ENCODE peak calls at places on chromosomes 12 and 14, in six cellular contexts. One of them, this sample, is unnamed.

GRCh38 chr14:22283000-22283399 is 306.0 kb downstream of the DAD1 start:
- DNase-seq in brain microvascular endothelial cell: no peak
- DNase-seq in Peyer's patch: no peak
- DNase-seq in stomach: no peak
- DNase-seq in heart right ventricle: no peak
- DNase-seq in cardiac muscle cell: no peak
- DNase-seq in this sample: no peak

GRCh38 chr12:68462799-68463198 is 130.6 kb upstream of the MDM1 start:
- DNase-seq in brain microvascular endothelial cell: no peak
- DNase-seq in Peyer's patch: no peak
- DNase-seq in stomach: no peak
- DNase-seq in heart right ventricle: no peak
- DNase-seq in cardiac muscle cell: no peak
- DNase-seq in this sample: no peak

GRCh38 chr14:24311837-24312615 is 724 bp downstream of the LTB4R start:
- DNase-seq in brain microvascular endothelial cell: no peak
- DNase-seq in Peyer's patch: no peak
- DNase-seq in stomach: no peak
- DNase-seq in heart right ventricle: no peak
- DNase-seq in cardiac muscle cell: peak; percentile 23
- DNase-seq in this sample: no peak

GRCh38 chr14:23387916-23388882 is 11.4 kb downstream of the CMTM5 start:
- DNase-seq in brain microvascular endothelial cell: no peak
- DNase-seq in Peyer's patch: no peak
- DNase-seq in stomach: no peak
- DNase-seq in heart right ventricle: no peak
- DNase-seq in cardiac muscle cell: no peak
- DNase-seq in this sample: no peak

GRCh38 chr14:36522972-36523685 is 3.1 kb upstream of the NKX2-1 start:
- DNase-seq in brain microvascular endothelial cell: no peak
- DNase-seq in Peyer's patch: no peak
- DNase-seq in stomach: no peak
- DNase-seq in heart right ventricle: no peak
- DNase-seq in cardiac muscle cell: no peak
- DNase-seq in this sample: no peak

GRCh38 chr12:389138-390096 is at the start of gene KDM5A:
- DNase-seq in brain microvascular endothelial cell: peak; percentile 88
- DNase-seq in Peyer's patch: peak; percentile 85
- DNase-seq in stomach: peak; percentile 92
- DNase-seq in heart right ventricle: peak; percentile 93
- DNase-seq in cardiac muscle cell: peak; percentile 96
- DNase-seq in this sample: peak; percentile 81

GRCh38 chr12:49008943-49009342 is 9.6 kb downstream of the PRKAG1 start:
- DNase-seq in brain microvascular endothelial cell: no peak
- DNase-seq in Peyer's patch: no peak
- DNase-seq in stomach: no peak
- DNase-seq in heart right ventricle: no peak
- DNase-seq in cardiac muscle cell: no peak
- DNase-seq in this sample: no peak

GRCh38 chr12:85206543-85206942 is 73.5 kb upstream of the ALX1 start:
- DNase-seq in brain microvascular endothelial cell: no peak
- DNase-seq in Peyer's patch: no peak
- DNase-seq in stomach: no peak
- DNase-seq in heart right ventricle: no peak
- DNase-seq in cardiac muscle cell: no peak
- DNase-seq in this sample: no peak

GRCh38 chr12:113930249-113930648 is 35.9 kb downstream of the RBM19 start:
- DNase-seq in brain microvascular endothelial cell: no peak
- DNase-seq in Peyer's patch: no peak
- DNase-seq in stomach: no peak
- DNase-seq in heart right ventricle: no peak
- DNase-seq in cardiac muscle cell: no peak
- DNase-seq in this sample: no peak

GRCh38 chr12:20125259-20125919 is 242.9 kb upstream of the PDE3A start:
- DNase-seq in brain microvascular endothelial cell: no peak
- DNase-seq in Peyer's patch: no peak
- DNase-seq in stomach: no peak
- DNase-seq in heart right ventricle: no peak
- DNase-seq in cardiac muscle cell: peak; percentile 77
- DNase-seq in this sample: no peak

GRCh38 chr12:17108877-17109520 is 503.0 kb upstream of the LMO3 start:
- DNase-seq in brain microvascular endothelial cell: no peak
- DNase-seq in Peyer's patch: no peak
- DNase-seq in stomach: no peak
- DNase-seq in heart right ventricle: no peak
- DNase-seq in cardiac muscle cell: no peak
- DNase-seq in this sample: no peak

GRCh38 chr12:79725987-79726386 is 35.2 kb upstream of the PAWR start:
- DNase-seq in brain microvascular endothelial cell: peak; percentile 39
- DNase-seq in Peyer's patch: no peak
- DNase-seq in stomach: no peak
- DNase-seq in heart right ventricle: no peak
- DNase-seq in cardiac muscle cell: peak; percentile 61
- DNase-seq in this sample: no peak

GRCh38 chr12:14443531-14443930 is 78.0 kb downstream of the ATF7IP start:
- DNase-seq in brain microvascular endothelial cell: no peak
- DNase-seq in Peyer's patch: no peak
- DNase-seq in stomach: no peak
- DNase-seq in heart right ventricle: no peak
- DNase-seq in cardiac muscle cell: peak; percentile 31
- DNase-seq in this sample: no peak

GRCh38 chr12:13386269-13387039 is 189.9 kb downstream of the EMP1 start:
- DNase-seq in brain microvascular endothelial cell: no peak
- DNase-seq in Peyer's patch: no peak
- DNase-seq in stomach: no peak
- DNase-seq in heart right ventricle: no peak
- DNase-seq in cardiac muscle cell: no peak
- DNase-seq in this sample: no peak

GRCh38 chr14:97625512-97625911 is 828.3 kb downstream of the VRK1 start:
- DNase-seq in brain microvascular endothelial cell: no peak
- DNase-seq in Peyer's patch: no peak
- DNase-seq in stomach: no peak
- DNase-seq in heart right ventricle: no peak
- DNase-seq in cardiac muscle cell: no peak
- DNase-seq in this sample: no peak

GRCh38 chr14:49895480-49895879 is 2.6 kb downstream of the ARF6 start:
- DNase-seq in brain microvascular endothelial cell: no peak
- DNase-seq in Peyer's patch: no peak
- DNase-seq in stomach: no peak
- DNase-seq in heart right ventricle: no peak
- DNase-seq in cardiac muscle cell: no peak
- DNase-seq in this sample: no peak

GRCh38 chr12:77120156-77120555 is 54.8 kb upstream of the E2F7 start:
- DNase-seq in brain microvascular endothelial cell: peak; percentile 69
- DNase-seq in Peyer's patch: no peak
- DNase-seq in stomach: no peak
- DNase-seq in heart right ventricle: no peak
- DNase-seq in cardiac muscle cell: peak; percentile 25
- DNase-seq in this sample: no peak

GRCh38 chr12:44076892-44077291 is 241.0 kb downstream of the TMEM117 start:
- DNase-seq in brain microvascular endothelial cell: no peak
- DNase-seq in Peyer's patch: no peak
- DNase-seq in stomach: no peak
- DNase-seq in heart right ventricle: no peak
- DNase-seq in cardiac muscle cell: no peak
- DNase-seq in this sample: no peak

GRCh38 chr12:68140576-68140975 is 19.0 kb downstream of the IFNG start:
- DNase-seq in brain microvascular endothelial cell: no peak
- DNase-seq in Peyer's patch: no peak
- DNase-seq in stomach: no peak
- DNase-seq in heart right ventricle: no peak
- DNase-seq in cardiac muscle cell: no peak
- DNase-seq in this sample: no peak

GRCh38 chr14:51119411-51120051 is 24.6 kb upstream of the TRIM9 start:
- DNase-seq in brain microvascular endothelial cell: no peak
- DNase-seq in Peyer's patch: no peak
- DNase-seq in stomach: no peak
- DNase-seq in heart right ventricle: no peak
- DNase-seq in cardiac muscle cell: no peak
- DNase-seq in this sample: no peak

GRCh38 chr14:78700236-78700635 is 530.1 kb downstream of the NRXN3 start:
- DNase-seq in brain microvascular endothelial cell: no peak
- DNase-seq in Peyer's patch: no peak
- DNase-seq in stomach: no peak
- DNase-seq in heart right ventricle: no peak
- DNase-seq in cardiac muscle cell: no peak
- DNase-seq in this sample: no peak

GRCh38 chr14:35122696-35123387 is 490 bp downstream of the PRORP start:
- DNase-seq in brain microvascular endothelial cell: peak; percentile 2
- DNase-seq in Peyer's patch: no peak
- DNase-seq in stomach: no peak
- DNase-seq in heart right ventricle: no peak
- DNase-seq in cardiac muscle cell: peak; percentile 52
- DNase-seq in this sample: no peak

GRCh38 chr14:98977451-98977850 is 294.5 kb downstream of the BCL11B start:
- DNase-seq in brain microvascular endothelial cell: no peak
- DNase-seq in Peyer's patch: no peak
- DNase-seq in stomach: no peak
- DNase-seq in heart right ventricle: no peak
- DNase-seq in cardiac muscle cell: no peak
- DNase-seq in this sample: no peak

GRCh38 chr12:131391399-131391798 is 319.5 kb upstream of the SFSWAP start:
- DNase-seq in brain microvascular endothelial cell: no peak
- DNase-seq in Peyer's patch: no peak
- DNase-seq in stomach: no peak
- DNase-seq in heart right ventricle: no peak
- DNase-seq in cardiac muscle cell: no peak
- DNase-seq in this sample: no peak

GRCh38 chr14:20539906-20540305 is 20.9 kb downstream of the RNASE9 start:
- DNase-seq in brain microvascular endothelial cell: no peak
- DNase-seq in Peyer's patch: no peak
- DNase-seq in stomach: no peak
- DNase-seq in heart right ventricle: no peak
- DNase-seq in cardiac muscle cell: no peak
- DNase-seq in this sample: no peak

GRCh38 chr12:96434107-96434506 is 33.9 kb upstream of the CDK17 start:
- DNase-seq in brain microvascular endothelial cell: peak; percentile 97
- DNase-seq in Peyer's patch: peak; percentile 79
- DNase-seq in stomach: no peak
- DNase-seq in heart right ventricle: no peak
- DNase-seq in cardiac muscle cell: peak; percentile 87
- DNase-seq in this sample: peak; percentile 61

GRCh38 chr14:35532783-35533356 is 1.1 kb upstream of the INSM2 start:
- DNase-seq in brain microvascular endothelial cell: no peak
- DNase-seq in Peyer's patch: no peak
- DNase-seq in stomach: no peak
- DNase-seq in heart right ventricle: no peak
- DNase-seq in cardiac muscle cell: no peak
- DNase-seq in this sample: no peak

GRCh38 chr14:75751291-75751690 is 90.2 kb downstream of the TTLL5 start:
- DNase-seq in brain microvascular endothelial cell: peak; percentile 22
- DNase-seq in Peyer's patch: no peak
- DNase-seq in stomach: no peak
- DNase-seq in heart right ventricle: no peak
- DNase-seq in cardiac muscle cell: peak; percentile 67
- DNase-seq in this sample: no peak

GRCh38 chr14:102933618-102934231 is 11.3 kb downstream of the AMN start:
- DNase-seq in brain microvascular endothelial cell: no peak
- DNase-seq in Peyer's patch: no peak
- DNase-seq in stomach: no peak
- DNase-seq in heart right ventricle: no peak
- DNase-seq in cardiac muscle cell: no peak
- DNase-seq in this sample: no peak

GRCh38 chr12:5745251-5745888 is 199.7 kb downstream of the ANO2 start:
- DNase-seq in brain microvascular endothelial cell: peak; percentile 56
- DNase-seq in Peyer's patch: peak; percentile 25
- DNase-seq in stomach: peak; percentile 71
- DNase-seq in heart right ventricle: peak; percentile 74
- DNase-seq in cardiac muscle cell: peak; percentile 53
- DNase-seq in this sample: no peak

GRCh38 chr14:68628605-68629310 is 164.1 kb downstream of the ZFP36L1 start:
- DNase-seq in brain microvascular endothelial cell: no peak
- DNase-seq in Peyer's patch: no peak
- DNase-seq in stomach: peak; percentile 79
- DNase-seq in heart right ventricle: no peak
- DNase-seq in cardiac muscle cell: no peak
- DNase-seq in this sample: peak; percentile 19

GRCh38 chr12:21483531-21483930 is 17.9 kb downstream of the RECQL start:
- DNase-seq in brain microvascular endothelial cell: no peak
- DNase-seq in Peyer's patch: no peak
- DNase-seq in stomach: no peak
- DNase-seq in heart right ventricle: no peak
- DNase-seq in cardiac muscle cell: no peak
- DNase-seq in this sample: no peak

GRCh38 chr14:41825622-41826021 is 218.9 kb downstream of the LRFN5 start:
- DNase-seq in brain microvascular endothelial cell: no peak
- DNase-seq in Peyer's patch: no peak
- DNase-seq in stomach: no peak
- DNase-seq in heart right ventricle: no peak
- DNase-seq in cardiac muscle cell: no peak
- DNase-seq in this sample: no peak

GRCh38 chr14:41824441-41824840 is 217.8 kb downstream of the LRFN5 start:
- DNase-seq in brain microvascular endothelial cell: no peak
- DNase-seq in Peyer's patch: no peak
- DNase-seq in stomach: no peak
- DNase-seq in heart right ventricle: no peak
- DNase-seq in cardiac muscle cell: no peak
- DNase-seq in this sample: no peak
- TF ChIP-seq CTCF in brain microvascular endothelial cell: peak; percentile 23
- TF ChIP-seq CTCF in Peyer's patch: no peak
- TF ChIP-seq CTCF in stomach: no peak
- TF ChIP-seq CTCF in heart right ventricle: no peak
- TF ChIP-seq CTCF in cardiac muscle cell: no peak
- TF ChIP-seq CTCF in this sample: no peak

GRCh38 chr12:50580436-50580835 is 75.7 kb downstream of the DIP2B start:
- DNase-seq in brain microvascular endothelial cell: no peak
- DNase-seq in Peyer's patch: no peak
- DNase-seq in stomach: no peak
- DNase-seq in heart right ventricle: no peak
- DNase-seq in cardiac muscle cell: no peak
- DNase-seq in this sample: no peak
- H3K27me3 ChIP-seq in brain microvascular endothelial cell: no peaks in the 10 kb centered on the region
- H3K27me3 ChIP-seq in Peyer's patch: no peaks in the 10 kb centered on the region
- H3K27me3 ChIP-seq in stomach: no peaks in the 10 kb centered on the region
- H3K27me3 ChIP-seq in heart right ventricle: no peaks in the 10 kb centered on the region
- H3K27me3 ChIP-seq in cardiac muscle cell: no peaks in the 10 kb centered on the region
- H3K27me3 ChIP-seq in this sample: no peaks in the 10 kb centered on the region

DNA sequence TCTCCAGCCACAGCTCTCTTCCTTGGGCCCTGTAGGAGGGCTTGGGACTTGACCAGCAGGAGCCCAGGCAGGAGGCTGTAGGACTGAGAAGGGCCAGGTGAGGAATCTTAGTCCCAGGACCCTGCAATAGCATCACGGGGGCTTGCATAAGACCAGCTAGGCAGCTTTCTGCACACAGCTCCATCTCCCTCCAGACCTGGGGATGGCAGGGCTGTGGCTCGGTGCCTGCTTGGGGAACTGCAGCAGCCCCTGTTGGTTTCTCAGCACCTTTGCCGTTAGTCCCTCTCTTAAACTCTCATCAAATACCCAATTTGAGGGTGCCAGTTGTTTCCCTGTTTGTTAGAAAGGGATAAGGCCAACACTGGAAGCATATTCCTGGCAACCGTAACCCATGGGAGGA is 14.3 kb downstream of the DIO3 start:
- DNase-seq in brain microvascular endothelial cell: no peak
- DNase-seq in Peyer's patch: no peak
- DNase-seq in stomach: no peak
- DNase-seq in heart right ventricle: no peak
- DNase-seq in cardiac muscle cell: no peak
- DNase-seq in this sample: no peak
- TF ChIP-seq CTCF in brain microvascular endothelial cell: no peak
- TF ChIP-seq CTCF in Peyer's patch: no peak
- TF ChIP-seq CTCF in stomach: no peak
- TF ChIP-seq CTCF in heart right ventricle: no peak
- TF ChIP-seq CTCF in cardiac muscle cell: no peak
- TF ChIP-seq CTCF in this sample: no peak

GRCh38 chr14:94935901-94936300 is 166.0 kb upstream of the GSC start:
- DNase-seq in brain microvascular endothelial cell: no peak
- DNase-seq in Peyer's patch: no peak
- DNase-seq in stomach: no peak
- DNase-seq in heart right ventricle: no peak
- DNase-seq in cardiac muscle cell: no peak
- DNase-seq in this sample: no peak
- H3K27me3 ChIP-seq in brain microvascular endothelial cell: peaks cover 7% of the 10 kb centered on the region
- H3K27me3 ChIP-seq in Peyer's patch: no peaks in the 10 kb centered on the region
- H3K27me3 ChIP-seq in stomach: no peaks in the 10 kb centered on the region
- H3K27me3 ChIP-seq in heart right ventricle: no peaks in the 10 kb centered on the region
- H3K27me3 ChIP-seq in cardiac muscle cell: peaks cover 15% of the 10 kb centered on the region
- H3K27me3 ChIP-seq in this sample: no peaks in the 10 kb centered on the region

This sample was measured in CD4-positive, alpha-beta T cell.